ENCODE peak calls at places on chromosomes 16 and 17, in ten cellular contexts. One of them, this sample, is unnamed.

GRCh38 chr17:1222321-1222720 is 42.5 kb upstream of the ABR start:
- DNase-seq in mucosa of descending colon: no peak
- DNase-seq in heart left ventricle: no peak
- DNase-seq in epithelial cell of esophagus: peak
- DNase-seq in lower leg skin: no peak
- DNase-seq in left ventricle myocardium inferior: no peak
- DNase-seq in colonic mucosa: no peak
- DNase-seq in PC-9: no peak
- DNase-seq in astrocyte of the cerebellum: no peak
- DNase-seq in brain microvascular endothelial cell: no peak
- DNase-seq in this sample: no peak

GRCh38 chr17:62718420-62718819 is 89.7 kb downstream of the MARCHF10 start:
- DNase-seq in lower leg skin: peak
- DNase-seq in epithelial cell of esophagus: no peak
- DNase-seq in colonic mucosa: no peak
- DNase-seq in left ventricle myocardium inferior: no peak
- DNase-seq in heart left ventricle: no peak
- DNase-seq in PC-9: peak
- DNase-seq in brain microvascular endothelial cell: peak
- DNase-seq in astrocyte of the cerebellum: no peak
- DNase-seq in mucosa of descending colon: no peak
- DNase-seq in this sample: no peak

GRCh38 chr17:47704116-47704515 is 10.2 kb downstream of the TBKBP1 start:
- DNase-seq in PC-9: no peak
- DNase-seq in astrocyte of the cerebellum: no peak
- DNase-seq in epithelial cell of esophagus: no peak
- DNase-seq in left ventricle myocardium inferior: peak
- DNase-seq in colonic mucosa: no peak
- DNase-seq in mucosa of descending colon: peak
- DNase-seq in lower leg skin: no peak
- DNase-seq in heart left ventricle: peak
- DNase-seq in brain microvascular endothelial cell: no peak
- DNase-seq in this sample: no peak

GRCh38 chr17:27825459-27825858 is 25.1 kb upstream of the NOS2 start:
- DNase-seq in epithelial cell of esophagus: no peak
- DNase-seq in left ventricle myocardium inferior: no peak
- DNase-seq in heart left ventricle: no peak
- DNase-seq in colonic mucosa: no peak
- DNase-seq in PC-9: no peak
- DNase-seq in astrocyte of the cerebellum: no peak
- DNase-seq in mucosa of descending colon: no peak
- DNase-seq in lower leg skin: no peak
- DNase-seq in brain microvascular endothelial cell: no peak
- DNase-seq in this sample: no peak

GRCh38 chr16:76059186-76059585 is 218.0 kb upstream of the CNTNAP4 start:
- DNase-seq in astrocyte of the cerebellum: no peak
- DNase-seq in brain microvascular endothelial cell: no peak
- DNase-seq in mucosa of descending colon: no peak
- DNase-seq in lower leg skin: no peak
- DNase-seq in left ventricle myocardium inferior: no peak
- DNase-seq in heart left ventricle: no peak
- DNase-seq in PC-9: no peak
- DNase-seq in colonic mucosa: no peak
- DNase-seq in epithelial cell of esophagus: peak
- DNase-seq in this sample: no peak

GRCh38 chr16:89354325-89354724 is 136.0 kb downstream of the ANKRD11 start:
- DNase-seq in PC-9: no peak
- DNase-seq in lower leg skin: no peak
- DNase-seq in left ventricle myocardium inferior: peak
- DNase-seq in mucosa of descending colon: no peak
- DNase-seq in epithelial cell of esophagus: no peak
- DNase-seq in colonic mucosa: no peak
- DNase-seq in heart left ventricle: no peak
- DNase-seq in astrocyte of the cerebellum: no peak
- DNase-seq in brain microvascular endothelial cell: no peak
- DNase-seq in this sample: no peak

GRCh38 chr17:64448665-64449512 is at the start of gene MILR1:
- DNase-seq in heart left ventricle: no peak
- DNase-seq in epithelial cell of esophagus: peak
- DNase-seq in lower leg skin: no peak
- DNase-seq in mucosa of descending colon: no peak
- DNase-seq in colonic mucosa: peak
- DNase-seq in brain microvascular endothelial cell: peak
- DNase-seq in left ventricle myocardium inferior: no peak
- DNase-seq in PC-9: peak
- DNase-seq in astrocyte of the cerebellum: peak
- DNase-seq in this sample: peak

GRCh38 chr16:11848842-11849241 is 2.5 kb downstream of the RSL1D1 start:
- DNase-seq in epithelial cell of esophagus: peak
- DNase-seq in PC-9: no peak
- DNase-seq in astrocyte of the cerebellum: no peak
- DNase-seq in mucosa of descending colon: no peak
- DNase-seq in brain microvascular endothelial cell: peak
- DNase-seq in colonic mucosa: no peak
- DNase-seq in lower leg skin: no peak
- DNase-seq in heart left ventricle: no peak
- DNase-seq in left ventricle myocardium inferior: no peak
- DNase-seq in this sample: no peak

GRCh38 chr16:82990155-82990554 is 363.4 kb downstream of the CDH13 start:
- DNase-seq in heart left ventricle: no peak
- DNase-seq in colonic mucosa: no peak
- DNase-seq in epithelial cell of esophagus: peak
- DNase-seq in left ventricle myocardium inferior: no peak
- DNase-seq in astrocyte of the cerebellum: no peak
- DNase-seq in lower leg skin: no peak
- DNase-seq in PC-9: no peak
- DNase-seq in mucosa of descending colon: no peak
- DNase-seq in brain microvascular endothelial cell: peak
- DNase-seq in this sample: no peak

GRCh38 chr16:12543700-12544476 is 259.8 kb downstream of the CPPED1 start:
- DNase-seq in PC-9: no peak
- DNase-seq in left ventricle myocardium inferior: no peak
- DNase-seq in mucosa of descending colon: no peak
- DNase-seq in lower leg skin: no peak
- DNase-seq in colonic mucosa: no peak
- DNase-seq in astrocyte of the cerebellum: no peak
- DNase-seq in heart left ventricle: no peak
- DNase-seq in epithelial cell of esophagus: no peak
- DNase-seq in brain microvascular endothelial cell: no peak
- DNase-seq in this sample: no peak

GRCh38 chr16:49474741-49475140 is 101.1 kb downstream of the C16orf78 start:
- DNase-seq in PC-9: no peak
- DNase-seq in left ventricle myocardium inferior: no peak
- DNase-seq in mucosa of descending colon: no peak
- DNase-seq in heart left ventricle: no peak
- DNase-seq in epithelial cell of esophagus: no peak
- DNase-seq in lower leg skin: peak
- DNase-seq in colonic mucosa: no peak
- DNase-seq in brain microvascular endothelial cell: no peak
- DNase-seq in astrocyte of the cerebellum: no peak
- DNase-seq in this sample: no peak

GRCh38 chr16:4160663-4161436 is 44.6 kb upstream of the ADCY9 start:
- DNase-seq in colonic mucosa: no peak
- DNase-seq in PC-9: no peak
- DNase-seq in lower leg skin: no peak
- DNase-seq in epithelial cell of esophagus: no peak
- DNase-seq in mucosa of descending colon: no peak
- DNase-seq in astrocyte of the cerebellum: no peak
- DNase-seq in heart left ventricle: no peak
- DNase-seq in left ventricle myocardium inferior: no peak
- DNase-seq in brain microvascular endothelial cell: no peak
- DNase-seq in this sample: no peak

GRCh38 chr17:45702666-45703266 is 81.4 kb upstream of the CRHR1 start:
- DNase-seq in lower leg skin: no peak
- DNase-seq in epithelial cell of esophagus: peak
- DNase-seq in mucosa of descending colon: no peak
- DNase-seq in astrocyte of the cerebellum: peak
- DNase-seq in PC-9: no peak
- DNase-seq in heart left ventricle: no peak
- DNase-seq in left ventricle myocardium inferior: no peak
- DNase-seq in colonic mucosa: no peak
- DNase-seq in brain microvascular endothelial cell: no peak
- DNase-seq in this sample: no peak

GRCh38 chr17:17809527-17810373 is 27.0 kb downstream of the SREBF1 start:
- DNase-seq in heart left ventricle: peak
- DNase-seq in mucosa of descending colon: peak
- DNase-seq in colonic mucosa: no peak
- DNase-seq in left ventricle myocardium inferior: peak
- DNase-seq in lower leg skin: no peak
- DNase-seq in astrocyte of the cerebellum: no peak
- DNase-seq in epithelial cell of esophagus: peak
- DNase-seq in PC-9: no peak
- DNase-seq in brain microvascular endothelial cell: peak
- DNase-seq in this sample: no peak

GRCh38 chr17:56845934-56846333 is 12.0 kb downstream of the DGKE start:
- DNase-seq in PC-9: no peak
- DNase-seq in brain microvascular endothelial cell: no peak
- DNase-seq in astrocyte of the cerebellum: no peak
- DNase-seq in left ventricle myocardium inferior: no peak
- DNase-seq in mucosa of descending colon: no peak
- DNase-seq in epithelial cell of esophagus: no peak
- DNase-seq in colonic mucosa: no peak
- DNase-seq in lower leg skin: no peak
- DNase-seq in heart left ventricle: no peak
- DNase-seq in this sample: no peak

DNA sequence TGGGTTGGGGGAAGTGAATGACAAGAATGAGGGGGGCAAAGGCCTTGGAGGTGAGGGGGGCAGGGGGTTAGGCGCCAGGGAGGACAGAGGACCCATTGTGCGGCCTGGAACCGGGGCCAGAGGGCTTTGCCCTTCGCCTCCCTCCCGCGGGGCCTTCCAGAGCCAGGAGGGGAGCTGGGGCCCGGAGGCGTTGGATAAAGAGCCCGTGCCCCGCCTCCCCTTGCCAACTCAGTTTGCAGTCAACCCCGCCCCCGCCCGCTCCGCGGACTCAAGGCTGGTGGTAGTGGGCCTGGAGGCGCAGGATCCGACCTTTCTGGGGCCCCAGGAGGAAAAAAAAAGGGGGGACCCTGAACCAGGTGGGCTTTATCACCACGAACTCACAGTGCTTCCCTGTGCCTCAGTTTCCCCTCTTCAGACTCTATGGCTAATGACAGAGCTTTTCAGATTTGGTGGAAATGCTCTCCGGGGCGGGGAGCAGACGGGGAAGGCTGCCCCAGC is 2.1 kb upstream of the SPHK1 start:
- DNase-seq in left ventricle myocardium inferior: no peak
- DNase-seq in colonic mucosa: no peak
- DNase-seq in lower leg skin: no peak
- DNase-seq in PC-9: no peak
- DNase-seq in heart left ventricle: no peak
- DNase-seq in brain microvascular endothelial cell: no peak
- DNase-seq in epithelial cell of esophagus: peak
- DNase-seq in mucosa of descending colon: peak
- DNase-seq in astrocyte of the cerebellum: no peak
- DNase-seq in this sample: no peak
- H3K4me3 ChIP-seq in left ventricle myocardium inferior: peak
- H3K4me3 ChIP-seq in colonic mucosa: peak
- H3K4me3 ChIP-seq in lower leg skin: peak
- H3K4me3 ChIP-seq in PC-9: peak
- H3K4me3 ChIP-seq in heart left ventricle: peak
- H3K4me3 ChIP-seq in brain microvascular endothelial cell: peak
- H3K4me3 ChIP-seq in epithelial cell of esophagus: peak
- H3K4me3 ChIP-seq in mucosa of descending colon: no peak
- H3K4me3 ChIP-seq in astrocyte of the cerebellum: peak
- H3K4me3 ChIP-seq in this sample: peak

GRCh38 chr16:56281256-56281805 is 90.0 kb downstream of the GNAO1 start:
- DNase-seq in epithelial cell of esophagus: peak
- DNase-seq in heart left ventricle: no peak
- DNase-seq in brain microvascular endothelial cell: peak
- DNase-seq in colonic mucosa: no peak
- DNase-seq in mucosa of descending colon: no peak
- DNase-seq in lower leg skin: no peak
- DNase-seq in astrocyte of the cerebellum: no peak
- DNase-seq in left ventricle myocardium inferior: no peak
- DNase-seq in PC-9: no peak
- DNase-seq in this sample: no peak
- TF ChIP-seq CTCF in epithelial cell of esophagus: peak
- TF ChIP-seq CTCF in heart left ventricle: peak
- TF ChIP-seq CTCF in brain microvascular endothelial cell: peak
- TF ChIP-seq CTCF in colonic mucosa: no peak
- TF ChIP-seq CTCF in mucosa of descending colon: no peak
- TF ChIP-seq CTCF in lower leg skin: no peak
- TF ChIP-seq CTCF in astrocyte of the cerebellum: peak
- TF ChIP-seq CTCF in left ventricle myocardium inferior: peak
- TF ChIP-seq CTCF in PC-9: peak
- TF ChIP-seq CTCF in this sample: peak

GRCh38 chr17:30995347-30995746 is 24.5 kb downstream of the RNF135 start:
- DNase-seq in colonic mucosa: no peak
- DNase-seq in PC-9: no peak
- DNase-seq in mucosa of descending colon: no peak
- DNase-seq in astrocyte of the cerebellum: no peak
- DNase-seq in left ventricle myocardium inferior: no peak
- DNase-seq in brain microvascular endothelial cell: no peak
- DNase-seq in lower leg skin: no peak
- DNase-seq in epithelial cell of esophagus: no peak
- DNase-seq in heart left ventricle: no peak
- DNase-seq in this sample: no peak

GRCh38 chr17:30996481-30996880 is 25.6 kb downstream of the RNF135 start:
- DNase-seq in epithelial cell of esophagus: no peak
- DNase-seq in astrocyte of the cerebellum: no peak
- DNase-seq in mucosa of descending colon: no peak
- DNase-seq in PC-9: no peak
- DNase-seq in brain microvascular endothelial cell: no peak
- DNase-seq in colonic mucosa: no peak
- DNase-seq in left ventricle myocardium inferior: no peak
- DNase-seq in heart left ventricle: no peak
- DNase-seq in lower leg skin: no peak
- DNase-seq in this sample: no peak

GRCh38 chr17:30992551-30992950 is 21.7 kb downstream of the RNF135 start:
- DNase-seq in epithelial cell of esophagus: no peak
- DNase-seq in heart left ventricle: no peak
- DNase-seq in brain microvascular endothelial cell: no peak
- DNase-seq in left ventricle myocardium inferior: no peak
- DNase-seq in astrocyte of the cerebellum: no peak
- DNase-seq in lower leg skin: no peak
- DNase-seq in mucosa of descending colon: no peak
- DNase-seq in colonic mucosa: no peak
- DNase-seq in PC-9: no peak
- DNase-seq in this sample: no peak

GRCh38 chr17:30997842-30998241 is 27.0 kb downstream of the RNF135 start:
- DNase-seq in mucosa of descending colon: peak
- DNase-seq in heart left ventricle: no peak
- DNase-seq in brain microvascular endothelial cell: no peak
- DNase-seq in lower leg skin: no peak
- DNase-seq in epithelial cell of esophagus: no peak
- DNase-seq in astrocyte of the cerebellum: no peak
- DNase-seq in left ventricle myocardium inferior: no peak
- DNase-seq in PC-9: no peak
- DNase-seq in colonic mucosa: peak
- DNase-seq in this sample: no peak

GRCh38 chr17:30997270-30997669 is 26.4 kb downstream of the RNF135 start:
- DNase-seq in brain microvascular endothelial cell: no peak
- DNase-seq in mucosa of descending colon: peak
- DNase-seq in astrocyte of the cerebellum: no peak
- DNase-seq in epithelial cell of esophagus: no peak
- DNase-seq in left ventricle myocardium inferior: no peak
- DNase-seq in PC-9: no peak
- DNase-seq in colonic mucosa: no peak
- DNase-seq in heart left ventricle: no peak
- DNase-seq in lower leg skin: no peak
- DNase-seq in this sample: no peak
- H3K4me3 ChIP-seq in brain microvascular endothelial cell: no peak
- H3K4me3 ChIP-seq in mucosa of descending colon: no peak
- H3K4me3 ChIP-seq in astrocyte of the cerebellum: no peak
- H3K4me3 ChIP-seq in epithelial cell of esophagus: no peak
- H3K4me3 ChIP-seq in left ventricle myocardium inferior: no peak
- H3K4me3 ChIP-seq in PC-9: no peak
- H3K4me3 ChIP-seq in colonic mucosa: no peak
- H3K4me3 ChIP-seq in heart left ventricle: no peak
- H3K4me3 ChIP-seq in lower leg skin: no peak
- H3K4me3 ChIP-seq in this sample: no peak

GRCh38 chr17:49371178-49371834 is 9.3 kb upstream of the ZNF652 start:
- DNase-seq in lower leg skin: peak
- DNase-seq in brain microvascular endothelial cell: no peak
- DNase-seq in PC-9: no peak
- DNase-seq in heart left ventricle: no peak
- DNase-seq in left ventricle myocardium inferior: no peak
- DNase-seq in astrocyte of the cerebellum: no peak
- DNase-seq in mucosa of descending colon: no peak
- DNase-seq in epithelial cell of esophagus: peak
- DNase-seq in colonic mucosa: no peak
- DNase-seq in this sample: no peak
- TF ChIP-seq CTCF in lower leg skin: no peak
- TF ChIP-seq CTCF in brain microvascular endothelial cell: no peak
- TF ChIP-seq CTCF in PC-9: no peak
- TF ChIP-seq CTCF in heart left ventricle: no peak
- TF ChIP-seq CTCF in left ventricle myocardium inferior: no peak
- TF ChIP-seq CTCF in astrocyte of the cerebellum: no peak
- TF ChIP-seq CTCF in mucosa of descending colon: no peak
- TF ChIP-seq CTCF in epithelial cell of esophagus: no peak
- TF ChIP-seq CTCF in colonic mucosa: no peak
- TF ChIP-seq CTCF in this sample: no peak

This sample was measured in GM12864.